ENCODE peak calls at places on chromosomes 2 and 18, in eight cellular contexts. One of them, this sample, is unnamed.
A peak's percentile ranks its signal among the peaks of the same experiment; 100 is the strongest.

GRCh38 chr2:70381821-70382220 is 80.0 kb upstream of the FAM136A start:
- DNase-seq in GM06990: no peak
- DNase-seq in HL-60: no peak
- DNase-seq in adrenal gland: no peak
- DNase-seq in RWPE2: peak; percentile 80
- DNase-seq in Peyer's patch: no peak
- DNase-seq in cardiac fibroblast: peak; percentile 13
- DNase-seq in GM13976: no peak
- DNase-seq in this sample: no peak

GRCh38 chr2:135984199-135985017 is 1.0 kb downstream of the DARS1 start:
- DNase-seq in GM06990: no peak
- DNase-seq in HL-60: no peak
- DNase-seq in adrenal gland: no peak
- DNase-seq in RWPE2: no peak
- DNase-seq in Peyer's patch: no peak
- DNase-seq in cardiac fibroblast: no peak
- DNase-seq in GM13976: peak; percentile 66
- DNase-seq in this sample: no peak

GRCh38 chr18:77207540-77207939 is 42.1 kb upstream of the GALR1 start:
- DNase-seq in GM06990: no peak
- DNase-seq in HL-60: peak; percentile 57
- DNase-seq in adrenal gland: peak; percentile 89
- DNase-seq in RWPE2: no peak
- DNase-seq in Peyer's patch: no peak
- DNase-seq in cardiac fibroblast: peak; percentile 88
- DNase-seq in GM13976: no peak
- DNase-seq in this sample: no peak

GRCh38 chr2:127100261-127101047 is 6.5 kb downstream of the BIN1 start:
- DNase-seq in GM06990: no peak
- DNase-seq in HL-60: no peak
- DNase-seq in adrenal gland: no peak
- DNase-seq in RWPE2: peak; percentile 57
- DNase-seq in Peyer's patch: peak; percentile 74
- DNase-seq in cardiac fibroblast: no peak
- DNase-seq in GM13976: no peak
- DNase-seq in this sample: no peak

GRCh38 chr18:32373995-32374394 is 96.7 kb downstream of the GAREM1 start:
- DNase-seq in GM06990: no peak
- DNase-seq in HL-60: no peak
- DNase-seq in adrenal gland: no peak
- DNase-seq in RWPE2: no peak
- DNase-seq in Peyer's patch: no peak
- DNase-seq in cardiac fibroblast: peak; percentile 75
- DNase-seq in GM13976: no peak
- DNase-seq in this sample: no peak

GRCh38 chr2:17879137-17879912 is 858 bp downstream of the KCNS3 start:
- DNase-seq in GM06990: peak; percentile 20
- DNase-seq in HL-60: no peak
- DNase-seq in adrenal gland: no peak
- DNase-seq in RWPE2: no peak
- DNase-seq in Peyer's patch: peak; percentile 87
- DNase-seq in cardiac fibroblast: peak; percentile 14
- DNase-seq in GM13976: peak; percentile 50
- DNase-seq in this sample: peak; percentile 30

GRCh38 chr18:35174093-35174731 is 66.6 kb upstream of the ZNF397 start:
- DNase-seq in GM06990: peak; percentile 29
- DNase-seq in HL-60: peak; percentile 72
- DNase-seq in adrenal gland: no peak
- DNase-seq in RWPE2: no peak
- DNase-seq in Peyer's patch: no peak
- DNase-seq in cardiac fibroblast: no peak
- DNase-seq in GM13976: no peak
- DNase-seq in this sample: no peak

GRCh38 chr2:10414000-10414451 is 34.1 kb downstream of the ODC1 start:
- DNase-seq in GM06990: peak; percentile 46
- DNase-seq in HL-60: no peak
- DNase-seq in adrenal gland: no peak
- DNase-seq in RWPE2: no peak
- DNase-seq in Peyer's patch: peak; percentile 73
- DNase-seq in cardiac fibroblast: no peak
- DNase-seq in GM13976: peak; percentile 58
- DNase-seq in this sample: no peak

GRCh38 chr2:235716875-235717496 is 223.1 kb downstream of the AGAP1 start:
- DNase-seq in GM06990: no peak
- DNase-seq in HL-60: no peak
- DNase-seq in adrenal gland: no peak
- DNase-seq in RWPE2: no peak
- DNase-seq in Peyer's patch: no peak
- DNase-seq in cardiac fibroblast: peak; percentile 11
- DNase-seq in GM13976: no peak
- DNase-seq in this sample: no peak

GRCh38 chr2:1586946-1587840 is 157.1 kb downstream of the PXDN start:
- DNase-seq in GM06990: no peak
- DNase-seq in HL-60: no peak
- DNase-seq in adrenal gland: no peak
- DNase-seq in RWPE2: peak; percentile 71
- DNase-seq in Peyer's patch: no peak
- DNase-seq in cardiac fibroblast: peak; percentile 14
- DNase-seq in GM13976: no peak
- DNase-seq in this sample: no peak

GRCh38 chr2:236168110-236169067 is at the start of gene GBX2:
- DNase-seq in GM06990: no peak
- DNase-seq in HL-60: no peak
- DNase-seq in adrenal gland: no peak
- DNase-seq in RWPE2: peak; percentile 76
- DNase-seq in Peyer's patch: peak; percentile 72
- DNase-seq in cardiac fibroblast: peak; percentile 50
- DNase-seq in GM13976: no peak
- DNase-seq in this sample: no peak

GRCh38 chr2:19799881-19800780 is 101.7 kb downstream of the TTC32 start:
- DNase-seq in GM06990: no peak
- DNase-seq in HL-60: no peak
- DNase-seq in adrenal gland: no peak
- DNase-seq in RWPE2: no peak
- DNase-seq in Peyer's patch: no peak
- DNase-seq in cardiac fibroblast: no peak
- DNase-seq in GM13976: no peak
- DNase-seq in this sample: no peak

GRCh38 chr18:21456428-21457178 is 143.9 kb downstream of the ESCO1 start:
- DNase-seq in GM06990: no peak
- DNase-seq in HL-60: no peak
- DNase-seq in adrenal gland: no peak
- DNase-seq in RWPE2: no peak
- DNase-seq in Peyer's patch: no peak
- DNase-seq in cardiac fibroblast: no peak
- DNase-seq in GM13976: no peak
- DNase-seq in this sample: no peak

GRCh38 chr2:135732561-135732960 is 9.1 kb upstream of the UBXN4 start:
- DNase-seq in GM06990: no peak
- DNase-seq in HL-60: no peak
- DNase-seq in adrenal gland: no peak
- DNase-seq in RWPE2: no peak
- DNase-seq in Peyer's patch: no peak
- DNase-seq in cardiac fibroblast: no peak
- DNase-seq in GM13976: no peak
- DNase-seq in this sample: no peak

GRCh38 chr2:47653909-47654789 is 128.8 kb upstream of the MSH6 start:
- DNase-seq in GM06990: peak; percentile 25
- DNase-seq in HL-60: no peak
- DNase-seq in adrenal gland: no peak
- DNase-seq in RWPE2: no peak
- DNase-seq in Peyer's patch: no peak
- DNase-seq in cardiac fibroblast: peak; percentile 49
- DNase-seq in GM13976: no peak
- DNase-seq in this sample: no peak

GRCh38 chr2:95312543-95313205 is 15.5 kb downstream of the KCNIP3 start:
- DNase-seq in GM06990: no peak
- DNase-seq in HL-60: no peak
- DNase-seq in adrenal gland: no peak
- DNase-seq in RWPE2: no peak
- DNase-seq in Peyer's patch: no peak
- DNase-seq in cardiac fibroblast: no peak
- DNase-seq in GM13976: no peak
- DNase-seq in this sample: no peak

GRCh38 chr2:88458633-88459032 is 6.1 kb upstream of the FOXI3 start:
- DNase-seq in GM06990: no peak
- DNase-seq in HL-60: no peak
- DNase-seq in adrenal gland: no peak
- DNase-seq in RWPE2: no peak
- DNase-seq in Peyer's patch: no peak
- DNase-seq in cardiac fibroblast: no peak
- DNase-seq in GM13976: no peak
- DNase-seq in this sample: no peak

GRCh38 chr2:121699421-121700328 is 37.0 kb downstream of the NIFK start:
- DNase-seq in GM06990: peak; percentile 72
- DNase-seq in HL-60: peak; percentile 96
- DNase-seq in adrenal gland: peak; percentile 81
- DNase-seq in RWPE2: peak; percentile 91
- DNase-seq in Peyer's patch: no peak
- DNase-seq in cardiac fibroblast: peak; percentile 52
- DNase-seq in GM13976: peak; percentile 84
- DNase-seq in this sample: peak; percentile 18

GRCh38 chr18:48486762-48487161 is 52.1 kb upstream of the CTIF start:
- DNase-seq in GM06990: no peak
- DNase-seq in HL-60: no peak
- DNase-seq in adrenal gland: no peak
- DNase-seq in RWPE2: no peak
- DNase-seq in Peyer's patch: no peak
- DNase-seq in cardiac fibroblast: peak; percentile 78
- DNase-seq in GM13976: no peak
- DNase-seq in this sample: no peak

GRCh38 chr2:178277741-178278197 is 83.5 kb downstream of the OSBPL6 start:
- DNase-seq in GM06990: no peak
- DNase-seq in HL-60: no peak
- DNase-seq in adrenal gland: no peak
- DNase-seq in RWPE2: no peak
- DNase-seq in Peyer's patch: no peak
- DNase-seq in cardiac fibroblast: peak; percentile 35
- DNase-seq in GM13976: no peak
- DNase-seq in this sample: no peak

GRCh38 chr2:207768891-207769596 is 662 bp downstream of the FZD5 start:
- DNase-seq in GM06990: peak; percentile 47
- DNase-seq in HL-60: peak; percentile 33
- DNase-seq in adrenal gland: peak; percentile 65
- DNase-seq in RWPE2: no peak
- DNase-seq in Peyer's patch: no peak
- DNase-seq in cardiac fibroblast: peak; percentile 35
- DNase-seq in GM13976: peak; percentile 58
- DNase-seq in this sample: no peak

GRCh38 chr2:46763861-46764260 is 151.7 kb downstream of the MCFD2 start:
- DNase-seq in GM06990: no peak
- DNase-seq in HL-60: no peak
- DNase-seq in adrenal gland: no peak
- DNase-seq in RWPE2: no peak
- DNase-seq in Peyer's patch: no peak
- DNase-seq in cardiac fibroblast: no peak
- DNase-seq in GM13976: no peak
- DNase-seq in this sample: no peak

GRCh38 chr2:6475155-6475940 is 390.4 kb downstream of the CMPK2 start:
- DNase-seq in GM06990: peak; percentile 35
- DNase-seq in HL-60: no peak
- DNase-seq in adrenal gland: no peak
- DNase-seq in RWPE2: no peak
- DNase-seq in Peyer's patch: no peak
- DNase-seq in cardiac fibroblast: no peak
- DNase-seq in GM13976: no peak
- DNase-seq in this sample: no peak

GRCh38 chr2:207032490-207032889 is 93.2 kb downstream of the CPO start:
- DNase-seq in GM06990: no peak
- DNase-seq in HL-60: no peak
- DNase-seq in adrenal gland: no peak
- DNase-seq in RWPE2: no peak
- DNase-seq in Peyer's patch: no peak
- DNase-seq in cardiac fibroblast: no peak
- DNase-seq in GM13976: no peak
- DNase-seq in this sample: no peak

GRCh38 chr2:165197346-165197745 is 6.5 kb downstream of the SCN3A start:
- DNase-seq in GM06990: no peak
- DNase-seq in HL-60: no peak
- DNase-seq in adrenal gland: no peak
- DNase-seq in RWPE2: no peak
- DNase-seq in Peyer's patch: no peak
- DNase-seq in cardiac fibroblast: no peak
- DNase-seq in GM13976: no peak
- DNase-seq in this sample: no peak
- TF ChIP-seq CTCF in GM06990: no peak
- TF ChIP-seq CTCF in HL-60: no peak
- TF ChIP-seq CTCF in adrenal gland: no peak
- TF ChIP-seq CTCF in RWPE2: no peak
- TF ChIP-seq CTCF in Peyer's patch: no peak
- TF ChIP-seq CTCF in cardiac fibroblast: no peak
- TF ChIP-seq CTCF in GM13976: no peak
- TF ChIP-seq CTCF in this sample: no peak

GRCh38 chr18:30376515-30376914 is 666.0 kb downstream of the DSC3 start:
- DNase-seq in GM06990: no peak
- DNase-seq in HL-60: no peak
- DNase-seq in adrenal gland: no peak
- DNase-seq in RWPE2: no peak
- DNase-seq in Peyer's patch: no peak
- DNase-seq in cardiac fibroblast: no peak
- DNase-seq in GM13976: no peak
- DNase-seq in this sample: no peak
- TF ChIP-seq CTCF in GM06990: no peak
- TF ChIP-seq CTCF in HL-60: peak; percentile 5
- TF ChIP-seq CTCF in adrenal gland: no peak
- TF ChIP-seq CTCF in RWPE2: peak; percentile 11
- TF ChIP-seq CTCF in Peyer's patch: no peak
- TF ChIP-seq CTCF in cardiac fibroblast: no peak
- TF ChIP-seq CTCF in GM13976: no peak
- TF ChIP-seq CTCF in this sample: no peak

DNA sequence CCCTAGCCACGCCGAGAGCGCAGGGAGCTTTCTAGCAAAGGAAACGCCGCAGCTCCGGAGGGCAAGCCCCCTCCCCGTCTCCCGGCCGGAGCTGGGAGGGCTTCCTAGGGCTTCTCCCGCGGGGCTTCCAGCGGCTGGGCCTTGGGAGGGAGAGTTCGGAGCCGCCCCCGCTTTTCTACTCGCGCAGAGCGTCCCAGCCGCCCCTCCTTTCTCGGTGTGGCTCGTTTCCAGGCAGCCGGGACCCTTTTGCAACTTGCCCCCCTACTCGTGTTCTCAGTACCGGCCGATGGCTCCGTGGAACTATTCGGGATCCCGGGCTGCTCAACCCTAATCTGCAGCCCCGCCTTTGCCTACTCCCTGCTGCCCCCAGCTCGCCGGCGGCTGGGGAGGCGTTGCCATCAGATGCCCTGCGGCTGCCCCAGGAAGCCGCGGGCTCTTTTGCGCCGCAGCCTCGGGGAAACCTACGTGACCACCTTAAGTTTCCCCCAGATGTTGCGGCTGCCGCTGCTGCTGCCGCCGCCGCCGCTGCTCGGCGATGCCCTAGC is 1.5 kb upstream of the NR4A2 start:
- DNase-seq in GM06990: peak; percentile 87
- DNase-seq in HL-60: peak; percentile 65
- DNase-seq in adrenal gland: peak; percentile 79
- DNase-seq in RWPE2: no peak
- DNase-seq in Peyer's patch: peak; percentile 84
- DNase-seq in cardiac fibroblast: no peak
- DNase-seq in GM13976: no peak
- DNase-seq in this sample: peak; percentile 74
- TF ChIP-seq CTCF in GM06990: peak; percentile 17
- TF ChIP-seq CTCF in HL-60: no peak
- TF ChIP-seq CTCF in adrenal gland: peak; percentile 32
- TF ChIP-seq CTCF in RWPE2: no peak
- TF ChIP-seq CTCF in Peyer's patch: no peak
- TF ChIP-seq CTCF in cardiac fibroblast: peak; percentile 22
- TF ChIP-seq CTCF in GM13976: no peak
- TF ChIP-seq CTCF in this sample: no peak

GRCh38 chr2:229363126-229363814 is 92.2 kb upstream of the PID1 start:
- DNase-seq in GM06990: no peak
- DNase-seq in HL-60: no peak
- DNase-seq in adrenal gland: no peak
- DNase-seq in RWPE2: no peak
- DNase-seq in Peyer's patch: no peak
- DNase-seq in cardiac fibroblast: no peak
- DNase-seq in GM13976: no peak
- DNase-seq in this sample: no peak
- TF ChIP-seq CTCF in GM06990: no peak
- TF ChIP-seq CTCF in HL-60: no peak
- TF ChIP-seq CTCF in adrenal gland: no peak
- TF ChIP-seq CTCF in RWPE2: no peak
- TF ChIP-seq CTCF in Peyer's patch: no peak
- TF ChIP-seq CTCF in cardiac fibroblast: no peak
- TF ChIP-seq CTCF in GM13976: no peak
- TF ChIP-seq CTCF in this sample: no peak

This sample was measured in activated B cell treated with CpG ODN at 0.5 μM for 24 hours.